ENCODE peak calls at places on chromosomes 5 and 9, in four cellular contexts. I is HepG2, A is HCT116, E is K562. W is an unnamed sample.

GRCh38 chr5:44862808-44863207 is 54.1 kb downstream of the MRPS30 start:
- DNase-seq in I (no peak), A (peak; percentile 41), E (peak; percentile 9), W (no peak)

GRCh38 chr5:32578362-32578761 is 7.0 kb upstream of the SUB1 start:
- DNase-seq in I (no peak), A (no peak), E (no peak), W (no peak)

GRCh38 chr9:93945400-93946337 is 9.5 kb downstream of the BARX1 start:
- DNase-seq in I (no peak), A (no peak), E (no peak), W (peak; percentile 33)

GRCh38 chr5:43609752-43610151 is 6.8 kb downstream of the NNT start:
- DNase-seq in I (no peak), A (no peak), E (peak; percentile 28), W (no peak)

GRCh38 chr9:134192951-134193731 is 28.8 kb upstream of the RNU6ATAC start:
- DNase-seq in I (no peak), A (no peak), E (no peak), W (peak; percentile 17)

GRCh38 chr5:61817472-61818326 is 485.6 kb downstream of the ZSWIM6 start:
- DNase-seq in I (peak; percentile 5), A (peak; percentile 22), E (no peak), W (peak; percentile 51)

GRCh38 chr5:51694826-51695225 is 311.6 kb downstream of the ISL1 start:
- DNase-seq in I (no peak), A (no peak), E (no peak), W (no peak)

GRCh38 chr9:93207326-93207814 is 23.4 kb downstream of the WNK2 start:
- DNase-seq in I (no peak), A (no peak), E (no peak), W (peak; percentile 70)

GRCh38 chr5:81424728-81425127 is 30.8 kb upstream of the ACOT12 start:
- DNase-seq in I (no peak), A (no peak), E (no peak), W (no peak)

GRCh38 chr9:12681620-12682019 is 11.6 kb upstream of the TYRP1 start:
- DNase-seq in I (no peak), A (no peak), E (no peak), W (no peak)

GRCh38 chr5:178483620-178484019 is 106.6 kb downstream of the COL23A1 start:
- DNase-seq in I (no peak), A (no peak), E (no peak), W (no peak)

GRCh38 chr9:96166981-96167380 is 135.0 kb downstream of the HSD17B3 start:
- DNase-seq in I (no peak), A (no peak), E (no peak), W (no peak)

GRCh38 chr9:24257726-24258125 is 288.0 kb downstream of the IZUMO3 start:
- DNase-seq in I (no peak), A (no peak), E (no peak), W (no peak)

GRCh38 chr9:134602547-134603362 is 38.8 kb upstream of the COL5A1 start:
- DNase-seq in I (peak; percentile 42), A (peak; percentile 64), E (no peak), W (peak; percentile 28)

GRCh38 chr9:70641631-70642030 is 227.2 kb upstream of the KLF9 start:
- DNase-seq in I (no peak), A (no peak), E (no peak), W (no peak)

GRCh38 chr5:74035521-74035937 is 409.5 kb downstream of the ARHGEF28 start:
- DNase-seq in I (peak; percentile 49), A (peak; percentile 36), E (no peak), W (no peak)

GRCh38 chr9:137447722-137448568 is 6.8 kb upstream of the ENTPD8 start:
- DNase-seq in I (no peak), A (no peak), E (no peak), W (no peak)

GRCh38 chr9:14573319-14573718 is 119.9 kb downstream of the ZDHHC21 start:
- DNase-seq in I (no peak), A (no peak), E (no peak), W (no peak)

GRCh38 chr5:168529361-168530234 is 493 bp downstream of the FBLL1 start:
- DNase-seq in I (no peak), A (no peak), E (no peak), W (peak; percentile 80)

GRCh38 chr9:100098241-100098886 is 436 bp downstream of the ERP44 start:
- DNase-seq in I (peak; percentile 83), A (peak; percentile 65), E (peak; percentile 38), W (peak; percentile 54)

GRCh38 chr9:72734631-72735030 is 213.2 kb downstream of the TMC1 start:
- DNase-seq in I (no peak), A (no peak), E (no peak), W (no peak)

GRCh38 chr5:34822921-34823715 is 15.8 kb upstream of the TTC23L start:
- DNase-seq in I (no peak), A (no peak), E (no peak), W (no peak)

GRCh38 chr9:79764377-79764776 is 192.6 kb downstream of the TLE4 start:
- DNase-seq in I (no peak), A (no peak), E (no peak), W (peak; percentile 3)

GRCh38 chr9:42388846-42389245 is 205.4 kb downstream of the SPATA31A6 start:
- DNase-seq in I (no peak), A (no peak), E (peak; percentile 5), W (no peak)

GRCh38 chr9:123401879-123402513 is 46.0 kb downstream of the CRB2 start:
- DNase-seq in I (peak; percentile 39), A (peak; percentile 23), E (peak; percentile 59), W (peak; percentile 81)

GRCh38 chr9:112078432-112078831 is 96.7 kb downstream of the SUSD1 start:
- DNase-seq in I (no peak), A (no peak), E (no peak), W (no peak)

GRCh38 chr5:132889501-132889900 is 16.0 kb downstream of the LEAP2 start:
- DNase-seq in I (no peak), A (no peak), E (no peak), W (no peak)

GRCh38 chr5:68272289-68272688 is 56.7 kb downstream of the PIK3R1 start:
- DNase-seq in I (no peak), A (no peak), E (no peak), W (no peak)

GRCh38 chr5:68277427-68277826 is 61.9 kb downstream of the PIK3R1 start:
- DNase-seq in I (no peak), A (no peak), E (no peak), W (no peak)

GRCh38 chr5:68273717-68274409 is 58.3 kb downstream of the PIK3R1 start:
- DNase-seq in I (no peak), A (no peak), E (no peak), W (no peak)

GRCh38 chr5:68276740-68277139 is 61.2 kb downstream of the PIK3R1 start:
- DNase-seq in I (no peak), A (no peak), E (no peak), W (no peak)

DNA sequence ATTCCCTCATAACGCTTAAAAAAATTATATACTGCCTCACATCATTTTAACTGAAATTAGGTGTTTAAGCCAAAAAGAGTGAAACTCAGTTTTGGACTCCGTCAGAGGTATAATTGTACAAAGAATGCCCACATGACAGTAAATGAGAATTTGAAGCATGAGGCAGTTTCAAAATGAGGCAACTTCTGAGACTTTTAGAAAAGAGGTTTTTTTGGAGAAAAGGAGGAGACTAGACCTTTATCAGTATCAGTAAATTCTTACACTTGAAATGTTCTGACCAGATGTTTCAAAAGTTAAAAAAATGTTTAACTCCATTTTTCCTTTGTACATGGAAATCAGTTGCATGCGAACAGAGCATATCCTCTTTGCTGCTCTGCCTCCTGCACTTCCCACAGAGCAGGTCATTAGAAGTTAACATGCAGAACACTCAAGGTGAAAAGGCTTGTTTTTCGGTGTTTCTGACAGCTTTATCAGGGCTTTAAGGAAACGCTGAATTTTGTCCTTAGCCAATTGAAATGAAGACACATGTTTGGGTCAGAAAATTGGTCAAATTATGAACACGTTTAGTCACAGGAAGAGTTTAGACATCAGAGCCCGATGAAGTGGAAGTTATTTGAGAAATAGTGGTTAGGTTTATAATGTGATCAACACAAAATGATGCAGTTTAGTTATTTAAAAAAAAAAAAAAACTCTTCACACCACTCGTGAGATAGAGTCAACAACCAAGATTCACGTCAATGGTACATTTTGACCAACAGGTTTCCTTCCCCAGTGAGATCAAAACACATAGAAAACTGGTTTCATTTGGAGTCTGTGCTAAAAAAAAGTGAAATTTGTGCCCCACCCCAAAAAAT is 59.5 kb downstream of the PIK3R1 start:
- DNase-seq in I (no peak), A (no peak), E (no peak), W (no peak)
- H3K4me1 ChIP-seq in I (peaks cover 20% of the 10 kb centered on the region), A (no peaks in the 10 kb centered on the region), E (no peaks in the 10 kb centered on the region), W (peaks cover 6% of the 10 kb centered on the region)

DNA sequence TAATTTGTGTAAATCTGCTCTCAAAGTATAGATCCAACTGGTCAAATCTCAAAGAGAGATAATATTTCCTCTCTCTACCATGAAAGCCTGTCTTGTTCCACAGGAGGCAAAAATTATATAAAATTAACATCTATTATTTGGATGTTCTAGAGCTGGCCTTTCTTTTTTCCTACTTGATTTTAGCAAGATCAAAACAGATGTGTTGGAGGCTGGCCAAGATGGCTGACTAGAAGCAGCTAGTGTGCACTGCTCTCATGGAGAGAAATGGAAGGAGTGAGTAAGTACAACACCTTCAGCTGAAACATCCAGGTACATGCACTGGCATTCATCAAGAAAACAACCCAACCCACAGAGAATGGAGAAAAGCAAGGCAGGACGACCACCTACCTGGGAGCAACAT is 298.6 kb upstream of the SLC24A2 start:
- DNase-seq in I (no peak), A (no peak), E (no peak), W (no peak)
- TF ChIP-seq ZBTB33 in I (no peak), A (no peak), E (no peak), W (no peak)

GRCh38 chr5:40784027-40784653 is 14.0 kb downstream of the PRKAA1 start:
- DNase-seq in I (peak; percentile 92), A (no peak), E (no peak), W (no peak)

GRCh38 chr5:40784916-40785315 is 13.3 kb downstream of the PRKAA1 start:
- DNase-seq in I (no peak), A (no peak), E (no peak), W (no peak)

GRCh38 chr5:40791715-40792139 is 6.4 kb downstream of the PRKAA1 start:
- DNase-seq in I (peak; percentile 72), A (no peak), E (no peak), W (no peak)

GRCh38 chr5:40790947-40791593 is 7.1 kb downstream of the PRKAA1 start:
- DNase-seq in I (peak; percentile 36), A (no peak), E (no peak), W (no peak)

GRCh38 chr5:40787986-40788385 is 10.2 kb downstream of the PRKAA1 start:
- DNase-seq in I (no peak), A (no peak), E (no peak), W (no peak)
- H3K4me1 ChIP-seq in I (peaks cover 94% of the 10 kb centered on the region), A (no peaks in the 10 kb centered on the region), E (peaks cover 11% of the 10 kb centered on the region), W (peaks cover 6% of the 10 kb centered on the region)

DNA sequence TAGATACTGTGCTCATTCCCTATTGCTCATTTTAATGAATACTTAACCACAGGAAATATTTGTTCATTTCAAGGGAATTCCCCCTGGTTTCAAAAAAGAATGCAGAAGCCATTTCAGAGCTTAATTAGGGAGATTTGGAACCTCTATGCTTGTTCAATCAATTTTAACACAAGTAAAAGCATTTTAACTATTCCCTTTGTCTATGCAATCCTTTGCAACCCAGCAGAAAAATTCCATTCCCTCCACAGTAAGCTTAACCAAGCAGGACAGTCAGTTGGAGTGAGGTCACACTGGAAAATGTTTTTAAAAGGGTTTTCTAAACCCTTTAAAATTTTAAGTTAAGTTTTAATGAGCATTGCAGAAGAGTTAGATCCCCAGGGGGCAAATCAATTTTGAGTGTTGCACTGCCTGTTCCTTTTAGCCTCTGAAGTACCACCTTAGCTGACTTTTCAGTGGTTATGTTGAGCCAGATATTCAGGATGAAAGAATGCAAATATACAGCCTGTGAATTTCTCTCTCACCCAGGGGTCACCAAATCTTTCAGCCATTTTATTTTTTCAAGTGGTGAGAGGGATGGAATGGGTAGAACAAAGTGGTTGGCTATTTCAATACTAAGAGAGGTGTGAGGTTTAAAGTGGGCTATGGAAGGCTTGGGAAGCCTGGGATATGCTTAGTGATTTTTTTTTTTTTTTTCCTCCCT is 356.2 kb upstream of the NUDT12 start:
- DNase-seq in I (no peak), A (no peak), E (no peak), W (no peak)
- TF ChIP-seq ZBTB33 in I (no peak), A (no peak), E (no peak), W (no peak)

W was measured in SK-N-SH.